ENCODE peak calls at places on chromosomes 5 and 9, in six cellular contexts. One of them, this sample, is unnamed.

GRCh38 chr9:99748251-99748650 is 73.4 kb upstream of the NR4A3 start:
- DNase-seq in AG09309: no peak
- DNase-seq in HFF-Myc: no peak
- DNase-seq in brain microvascular endothelial cell: no peak
- DNase-seq in colonic mucosa: no peak
- DNase-seq in GM23338: no peak
- DNase-seq in this sample: no peak

GRCh38 chr5:133708451-133708850 is 96.1 kb upstream of the FSTL4 start:
- DNase-seq in AG09309: no peak
- DNase-seq in HFF-Myc: no peak
- DNase-seq in brain microvascular endothelial cell: no peak
- DNase-seq in colonic mucosa: no peak
- DNase-seq in GM23338: no peak
- DNase-seq in this sample: no peak

GRCh38 chr5:94807985-94808384 is 189.5 kb downstream of the SLF1 start:
- DNase-seq in AG09309: no peak
- DNase-seq in HFF-Myc: no peak
- DNase-seq in brain microvascular endothelial cell: no peak
- DNase-seq in colonic mucosa: no peak
- DNase-seq in GM23338: no peak
- DNase-seq in this sample: no peak

GRCh38 chr5:77867194-77867691 is 91.1 kb upstream of the TBCA start:
- DNase-seq in AG09309: no peak
- DNase-seq in HFF-Myc: no peak
- DNase-seq in brain microvascular endothelial cell: no peak
- DNase-seq in colonic mucosa: no peak
- DNase-seq in GM23338: peak
- DNase-seq in this sample: no peak

GRCh38 chr9:22060831-22061383 is 51.8 kb upstream of the CDKN2B start:
- DNase-seq in AG09309: no peak
- DNase-seq in HFF-Myc: no peak
- DNase-seq in brain microvascular endothelial cell: no peak
- DNase-seq in colonic mucosa: no peak
- DNase-seq in GM23338: no peak
- DNase-seq in this sample: no peak

GRCh38 chr5:73445708-73446630 is 2.6 kb downstream of the FOXD1 start:
- DNase-seq in AG09309: no peak
- DNase-seq in HFF-Myc: no peak
- DNase-seq in brain microvascular endothelial cell: no peak
- DNase-seq in colonic mucosa: no peak
- DNase-seq in GM23338: no peak
- DNase-seq in this sample: no peak

GRCh38 chr9:120439147-120439546 is 140.8 kb downstream of the CDK5RAP2 start:
- DNase-seq in AG09309: no peak
- DNase-seq in HFF-Myc: no peak
- DNase-seq in brain microvascular endothelial cell: no peak
- DNase-seq in colonic mucosa: no peak
- DNase-seq in GM23338: peak
- DNase-seq in this sample: no peak

GRCh38 chr9:89675403-89675771 is 70.6 kb downstream of the GADD45G start:
- DNase-seq in AG09309: no peak
- DNase-seq in HFF-Myc: no peak
- DNase-seq in brain microvascular endothelial cell: no peak
- DNase-seq in colonic mucosa: peak
- DNase-seq in GM23338: no peak
- DNase-seq in this sample: no peak

GRCh38 chr5:122972877-122973276 is 63.6 kb downstream of the PPIC start:
- DNase-seq in AG09309: no peak
- DNase-seq in HFF-Myc: no peak
- DNase-seq in brain microvascular endothelial cell: peak
- DNase-seq in colonic mucosa: no peak
- DNase-seq in GM23338: no peak
- DNase-seq in this sample: no peak

GRCh38 chr5:125026900-125027731 is 280.7 kb upstream of the ZNF608 start:
- DNase-seq in AG09309: no peak
- DNase-seq in HFF-Myc: no peak
- DNase-seq in brain microvascular endothelial cell: no peak
- DNase-seq in colonic mucosa: peak
- DNase-seq in GM23338: no peak
- DNase-seq in this sample: no peak

GRCh38 chr9:91883503-91883902 is 66.5 kb downstream of the ROR2 start:
- DNase-seq in AG09309: no peak
- DNase-seq in HFF-Myc: no peak
- DNase-seq in brain microvascular endothelial cell: no peak
- DNase-seq in colonic mucosa: no peak
- DNase-seq in GM23338: no peak
- DNase-seq in this sample: no peak

GRCh38 chr5:14685757-14686156 is 21.2 kb downstream of the OTULIN start:
- DNase-seq in AG09309: no peak
- DNase-seq in HFF-Myc: peak
- DNase-seq in brain microvascular endothelial cell: peak
- DNase-seq in colonic mucosa: peak
- DNase-seq in GM23338: peak
- DNase-seq in this sample: no peak

GRCh38 chr9:107137495-107138202 is 145.4 kb upstream of the RAD23B start:
- DNase-seq in AG09309: no peak
- DNase-seq in HFF-Myc: peak
- DNase-seq in brain microvascular endothelial cell: no peak
- DNase-seq in colonic mucosa: peak
- DNase-seq in GM23338: peak
- DNase-seq in this sample: no peak

GRCh38 chr5:27241564-27242257 is 203.3 kb upstream of the CDH9 start:
- DNase-seq in AG09309: peak
- DNase-seq in HFF-Myc: peak
- DNase-seq in brain microvascular endothelial cell: peak
- DNase-seq in colonic mucosa: no peak
- DNase-seq in GM23338: no peak
- DNase-seq in this sample: no peak

GRCh38 chr9:127133739-127134167 is 11.3 kb upstream of the ANGPTL2 start:
- DNase-seq in AG09309: no peak
- DNase-seq in HFF-Myc: no peak
- DNase-seq in brain microvascular endothelial cell: peak
- DNase-seq in colonic mucosa: no peak
- DNase-seq in GM23338: peak
- DNase-seq in this sample: no peak

GRCh38 chr5:76529464-76530344 is 93.5 kb downstream of the F2RL2 start:
- DNase-seq in AG09309: no peak
- DNase-seq in HFF-Myc: no peak
- DNase-seq in brain microvascular endothelial cell: no peak
- DNase-seq in colonic mucosa: no peak
- DNase-seq in GM23338: no peak
- DNase-seq in this sample: no peak

GRCh38 chr5:145976431-145977155 is 40.2 kb downstream of the SH3RF2 start:
- DNase-seq in AG09309: no peak
- DNase-seq in HFF-Myc: no peak
- DNase-seq in brain microvascular endothelial cell: peak
- DNase-seq in colonic mucosa: no peak
- DNase-seq in GM23338: no peak
- DNase-seq in this sample: no peak

GRCh38 chr9:3794005-3794404 is 268.2 kb upstream of the RFX3 start:
- DNase-seq in AG09309: no peak
- DNase-seq in HFF-Myc: no peak
- DNase-seq in brain microvascular endothelial cell: no peak
- DNase-seq in colonic mucosa: no peak
- DNase-seq in GM23338: peak
- DNase-seq in this sample: no peak

GRCh38 chr5:425714-426113 is 17.3 kb upstream of the EXOC3 start:
- DNase-seq in AG09309: no peak
- DNase-seq in HFF-Myc: no peak
- DNase-seq in brain microvascular endothelial cell: no peak
- DNase-seq in colonic mucosa: no peak
- DNase-seq in GM23338: no peak
- DNase-seq in this sample: no peak

GRCh38 chr5:83470920-83471404 is 582 bp upstream of the VCAN start:
- DNase-seq in AG09309: no peak
- DNase-seq in HFF-Myc: no peak
- DNase-seq in brain microvascular endothelial cell: no peak
- DNase-seq in colonic mucosa: no peak
- DNase-seq in GM23338: peak
- DNase-seq in this sample: no peak

GRCh38 chr9:72276429-72276828 is 88.6 kb downstream of the ZFAND5 start:
- DNase-seq in AG09309: no peak
- DNase-seq in HFF-Myc: no peak
- DNase-seq in brain microvascular endothelial cell: no peak
- DNase-seq in colonic mucosa: no peak
- DNase-seq in GM23338: no peak
- DNase-seq in this sample: no peak

GRCh38 chr5:35990524-35990923 is 666 bp downstream of the UGT3A1 start:
- DNase-seq in AG09309: no peak
- DNase-seq in HFF-Myc: no peak
- DNase-seq in brain microvascular endothelial cell: no peak
- DNase-seq in colonic mucosa: no peak
- DNase-seq in GM23338: peak
- DNase-seq in this sample: no peak

GRCh38 chr9:27165670-27166069 is 56.6 kb downstream of the TEK start:
- DNase-seq in AG09309: no peak
- DNase-seq in HFF-Myc: no peak
- DNase-seq in brain microvascular endothelial cell: no peak
- DNase-seq in colonic mucosa: no peak
- DNase-seq in GM23338: peak
- DNase-seq in this sample: no peak

GRCh38 chr5:335740-336038 is 14.2 kb downstream of the AHRR start:
- DNase-seq in AG09309: no peak
- DNase-seq in HFF-Myc: no peak
- DNase-seq in brain microvascular endothelial cell: no peak
- DNase-seq in colonic mucosa: no peak
- DNase-seq in GM23338: no peak
- DNase-seq in this sample: no peak

GRCh38 chr9:14027114-14027812 is 286.7 kb downstream of the NFIB start:
- DNase-seq in AG09309: no peak
- DNase-seq in HFF-Myc: no peak
- DNase-seq in brain microvascular endothelial cell: no peak
- DNase-seq in colonic mucosa: peak
- DNase-seq in GM23338: no peak
- DNase-seq in this sample: no peak

GRCh38 chr5:57082441-57083067 is 91.3 kb upstream of the GPBP1 start:
- DNase-seq in AG09309: no peak
- DNase-seq in HFF-Myc: no peak
- DNase-seq in brain microvascular endothelial cell: peak
- DNase-seq in colonic mucosa: no peak
- DNase-seq in GM23338: peak
- DNase-seq in this sample: no peak

GRCh38 chr5:175589714-175590113 is 68.2 kb upstream of the HRH2 start:
- DNase-seq in AG09309: no peak
- DNase-seq in HFF-Myc: no peak
- DNase-seq in brain microvascular endothelial cell: no peak
- DNase-seq in colonic mucosa: no peak
- DNase-seq in GM23338: no peak
- DNase-seq in this sample: no peak

GRCh38 chr5:82183828-82184227 is 94.3 kb downstream of the RPS23 start:
- DNase-seq in AG09309: no peak
- DNase-seq in HFF-Myc: no peak
- DNase-seq in brain microvascular endothelial cell: no peak
- DNase-seq in colonic mucosa: no peak
- DNase-seq in GM23338: no peak
- DNase-seq in this sample: no peak

GRCh38 chr5:103973669-103974068 is 411.1 kb upstream of the NUDT12 start:
- DNase-seq in AG09309: no peak
- DNase-seq in HFF-Myc: no peak
- DNase-seq in brain microvascular endothelial cell: no peak
- DNase-seq in colonic mucosa: no peak
- DNase-seq in GM23338: peak
- DNase-seq in this sample: no peak
- TF ChIP-seq CTCF in AG09309: no peak
- TF ChIP-seq CTCF in HFF-Myc: peak
- TF ChIP-seq CTCF in brain microvascular endothelial cell: peak
- TF ChIP-seq CTCF in colonic mucosa: no peak
- TF ChIP-seq CTCF in GM23338: peak
- TF ChIP-seq CTCF in this sample: no peak

DNA sequence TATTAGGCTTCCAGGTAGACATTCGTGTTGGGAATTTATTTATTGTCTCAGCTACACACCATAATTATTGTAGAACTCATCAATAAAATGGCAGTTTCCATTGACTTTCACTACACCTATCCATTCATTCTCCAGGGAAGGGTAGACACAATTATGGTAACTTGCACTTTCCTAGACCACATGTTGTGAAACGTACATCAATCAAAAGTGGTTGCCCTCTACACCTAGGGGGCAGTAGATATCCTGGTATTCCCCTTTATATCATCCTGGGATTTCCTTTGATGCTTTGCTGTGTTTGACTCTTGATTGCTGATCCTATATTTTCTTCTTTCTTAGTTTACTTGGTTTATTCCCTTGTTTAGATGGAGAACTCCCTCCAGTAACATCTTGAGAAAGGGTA is 47.9 kb downstream of the ADGRV1 start:
- DNase-seq in AG09309: no peak
- DNase-seq in HFF-Myc: no peak
- DNase-seq in brain microvascular endothelial cell: no peak
- DNase-seq in colonic mucosa: no peak
- DNase-seq in GM23338: peak
- DNase-seq in this sample: no peak
- TF ChIP-seq CTCF in AG09309: peak
- TF ChIP-seq CTCF in HFF-Myc: peak
- TF ChIP-seq CTCF in brain microvascular endothelial cell: peak
- TF ChIP-seq CTCF in colonic mucosa: peak
- TF ChIP-seq CTCF in GM23338: peak
- TF ChIP-seq CTCF in this sample: no peak

DNA sequence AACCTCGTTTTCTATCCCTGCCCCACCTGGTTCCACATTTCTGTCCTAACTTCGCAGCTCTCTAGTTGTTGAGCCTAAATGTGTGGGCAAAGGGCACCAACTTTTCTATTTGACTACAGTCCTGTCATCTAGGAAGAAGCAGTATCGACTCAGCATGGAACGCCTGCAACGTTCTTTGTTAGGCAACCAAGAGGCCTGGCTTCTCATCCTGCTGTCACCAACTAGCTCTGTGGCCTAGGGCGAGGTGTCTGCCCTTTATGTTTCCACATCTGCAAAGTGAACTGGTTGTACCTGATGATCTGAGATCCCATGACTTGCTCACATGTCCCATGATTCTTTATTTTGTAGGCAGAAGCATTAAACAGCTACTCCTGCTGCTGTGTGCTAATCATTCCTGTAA is 248.9 kb downstream of the ADAMTSL1 start:
- DNase-seq in AG09309: no peak
- DNase-seq in HFF-Myc: no peak
- DNase-seq in brain microvascular endothelial cell: no peak
- DNase-seq in colonic mucosa: no peak
- DNase-seq in GM23338: no peak
- DNase-seq in this sample: no peak
- TF ChIP-seq CTCF in AG09309: no peak
- TF ChIP-seq CTCF in HFF-Myc: no peak
- TF ChIP-seq CTCF in brain microvascular endothelial cell: no peak
- TF ChIP-seq CTCF in colonic mucosa: no peak
- TF ChIP-seq CTCF in GM23338: no peak
- TF ChIP-seq CTCF in this sample: no peak

DNA sequence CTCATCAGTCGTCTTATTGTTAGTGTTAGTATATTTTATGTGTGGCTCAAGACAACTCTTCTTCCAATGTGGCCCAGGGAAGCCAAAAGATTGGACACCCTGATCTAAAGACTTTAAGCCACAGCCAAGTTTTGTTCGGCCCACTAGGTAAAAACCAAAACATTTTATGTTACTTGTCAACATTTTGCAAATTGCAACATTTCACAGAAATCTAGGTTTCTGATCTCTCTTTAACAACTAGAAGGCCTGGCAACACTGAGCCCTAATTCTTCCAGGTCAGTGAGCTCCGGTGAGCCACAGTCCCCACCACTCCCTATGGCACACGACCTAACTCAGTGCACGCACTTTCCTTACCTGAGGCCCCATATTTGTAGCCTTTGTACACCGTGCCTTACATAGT is 24.0 kb downstream of the MYO10 start:
- DNase-seq in AG09309: no peak
- DNase-seq in HFF-Myc: no peak
- DNase-seq in brain microvascular endothelial cell: no peak
- DNase-seq in colonic mucosa: no peak
- DNase-seq in GM23338: no peak
- DNase-seq in this sample: no peak
- TF ChIP-seq CTCF in AG09309: no peak
- TF ChIP-seq CTCF in HFF-Myc: no peak
- TF ChIP-seq CTCF in brain microvascular endothelial cell: no peak
- TF ChIP-seq CTCF in colonic mucosa: no peak
- TF ChIP-seq CTCF in GM23338: no peak
- TF ChIP-seq CTCF in this sample: no peak